ENCODE peak calls at places on chromosome 19, in ten cellular contexts. O is C1 segment of cervical spinal cord; E is activated CD4-positive, alpha-beta T cell treated with anti-CD3 and anti-CD28 coated beads for 24 hours; I is ACHN; S is psoas muscle; C is activated CD8-positive, alpha-beta memory T cell treated with anti-CD3 and anti-CD28 coated beads for 1 hour; Y is activated T-cell treated with anti-CD3 and anti-CD28 coated beads for 48 hours; N is AG10803; G is mucosa of gallbladder; W is stimulated activated CD4-positive, alpha-beta T cell treated with anti-CD3 and anti-CD28 coated beads, TNF-alpha, amount 100 ng/mL, for 1 hour. F is an unnamed sample.

GRCh38 chr19:1786668-1787067 is 25.4 kb downstream of the ATP8B3 start:
- DNase-seq in O (no peak), E (no peak), I (no peak), S (no peak), C (no peak), Y (no peak), N (no peak), G (no peak), W (no peak), F (no peak)

GRCh38 chr19:39946532-39946931 is 12.1 kb upstream of the FCGBP start:
- DNase-seq in O (no peak), E (no peak), I (peak), S (no peak), C (no peak), Y (no peak), N (no peak), G (no peak), W (no peak), F (peak)

GRCh38 chr19:47618771-47619170 is 9.8 kb downstream of the BICRA start:
- DNase-seq in O (no peak), E (no peak), I (no peak), S (peak), C (no peak), Y (no peak), N (peak), G (peak), W (no peak), F (peak)

GRCh38 chr19:10730932-10731331 is 13.1 kb downstream of the DNM2 start:
- DNase-seq in O (peak), E (no peak), I (no peak), S (no peak), C (no peak), Y (no peak), N (no peak), G (no peak), W (no peak), F (no peak)

GRCh38 chr19:45498411-45499195 is at the start of gene PPM1N:
- DNase-seq in O (no peak), E (peak), I (no peak), S (no peak), C (peak), Y (peak), N (peak), G (no peak), W (peak), F (no peak)

GRCh38 chr19:41206926-41207750 is 11.9 kb upstream of the AXL start:
- DNase-seq in O (no peak), E (no peak), I (no peak), S (peak), C (no peak), Y (no peak), N (peak), G (no peak), W (no peak), F (no peak)

GRCh38 chr19:30071871-30072270 is 129.8 kb downstream of the URI1 start:
- DNase-seq in O (no peak), E (no peak), I (no peak), S (no peak), C (no peak), Y (no peak), N (no peak), G (no peak), W (no peak), F (no peak)

GRCh38 chr19:45508931-45509691 is 1.8 kb downstream of the VASP start:
- DNase-seq in O (no peak), E (no peak), I (peak), S (peak), C (no peak), Y (no peak), N (peak), G (peak), W (no peak), F (peak)

GRCh38 chr19:29812881-29813275 is 1.1 kb downstream of the CCNE1 start:
- DNase-seq in O (no peak), E (no peak), I (no peak), S (no peak), C (no peak), Y (no peak), N (no peak), G (no peak), W (no peak), F (no peak)

GRCh38 chr19:49160450-49161189 is 3.0 kb downstream of the TRPM4 start:
- DNase-seq in O (no peak), E (no peak), I (no peak), S (no peak), C (no peak), Y (no peak), N (no peak), G (no peak), W (no peak), F (no peak)

GRCh38 chr19:5463959-5464358 is 8.7 kb downstream of the ZNRF4 start:
- DNase-seq in O (no peak), E (no peak), I (no peak), S (no peak), C (no peak), Y (no peak), N (no peak), G (no peak), W (no peak), F (no peak)

GRCh38 chr19:4977299-4978174 is 8.6 kb downstream of the KDM4B start:
- DNase-seq in O (peak), E (no peak), I (no peak), S (peak), C (no peak), Y (no peak), N (peak), G (no peak), W (no peak), F (no peak)

GRCh38 chr19:13226983-13227382 is 76.8 kb downstream of the IER2 start:
- DNase-seq in O (no peak), E (no peak), I (no peak), S (no peak), C (no peak), Y (no peak), N (no peak), G (no peak), W (no peak), F (no peak)

GRCh38 chr19:54481326-54481930 is 8.3 kb upstream of the CDC42EP5 start:
- DNase-seq in O (peak), E (peak), I (peak), S (no peak), C (no peak), Y (no peak), N (peak), G (no peak), W (no peak), F (no peak)

GRCh38 chr19:5983367-5983955 is 5.5 kb upstream of the RANBP3 start:
- DNase-seq in O (no peak), E (no peak), I (no peak), S (no peak), C (no peak), Y (no peak), N (peak), G (no peak), W (no peak), F (no peak)

GRCh38 chr19:16649734-16650133 is 10.2 kb downstream of the SMIM7 start:
- DNase-seq in O (no peak), E (no peak), I (no peak), S (peak), C (no peak), Y (no peak), N (peak), G (no peak), W (no peak), F (no peak)

GRCh38 chr19:5407356-5407755 is 47.9 kb upstream of the ZNRF4 start:
- DNase-seq in O (no peak), E (no peak), I (no peak), S (no peak), C (no peak), Y (no peak), N (peak), G (no peak), W (no peak), F (no peak)

GRCh38 chr19:15022752-15023151 is 26.5 kb upstream of the CASP14 start:
- DNase-seq in O (no peak), E (no peak), I (no peak), S (no peak), C (no peak), Y (no peak), N (no peak), G (no peak), W (no peak), F (peak)

GRCh38 chr19:9345005-9345404 is 17.8 kb upstream of the ZNF177 start:
- DNase-seq in O (no peak), E (no peak), I (no peak), S (no peak), C (no peak), Y (no peak), N (no peak), G (no peak), W (no peak), F (no peak)

GRCh38 chr19:4077800-4078683 is 11.3 kb upstream of the ZBTB7A start:
- DNase-seq in O (no peak), E (no peak), I (peak), S (peak), C (no peak), Y (no peak), N (peak), G (no peak), W (no peak), F (no peak)

GRCh38 chr19:18856385-18857126 is 24.8 kb downstream of the UPF1 start:
- DNase-seq in O (no peak), E (no peak), I (peak), S (peak), C (no peak), Y (no peak), N (peak), G (no peak), W (no peak), F (no peak)

GRCh38 chr19:40438284-40438683 is 5.9 kb downstream of the SERTAD3 start:
- DNase-seq in O (no peak), E (no peak), I (no peak), S (no peak), C (no peak), Y (no peak), N (no peak), G (no peak), W (no peak), F (no peak)

GRCh38 chr19:34188388-34188787 is 16.1 kb downstream of the LSM14A start:
- DNase-seq in O (no peak), E (no peak), I (no peak), S (no peak), C (no peak), Y (no peak), N (peak), G (no peak), W (no peak), F (no peak)

GRCh38 chr19:40263440-40264313 is 21.5 kb downstream of the AKT2 start:
- DNase-seq in O (no peak), E (no peak), I (no peak), S (no peak), C (no peak), Y (no peak), N (no peak), G (no peak), W (no peak), F (no peak)

GRCh38 chr19:58439576-58440554 is at the start of gene ZNF132:
- DNase-seq in O (peak), E (peak), I (peak), S (peak), C (peak), Y (peak), N (peak), G (peak), W (peak), F (peak)

GRCh38 chr19:33373701-33374405 is at the start of gene CEBPG:
- DNase-seq in O (peak), E (peak), I (peak), S (peak), C (peak), Y (peak), N (peak), G (no peak), W (no peak), F (peak)

GRCh38 chr19:34474233-34474989 is 7.1 kb upstream of the WTIP start:
- DNase-seq in O (no peak), E (no peak), I (no peak), S (no peak), C (no peak), Y (no peak), N (no peak), G (no peak), W (no peak), F (no peak)

GRCh38 chr19:44356383-44357111 is at the start of gene ZNF112:
- DNase-seq in O (peak), E (no peak), I (peak), S (peak), C (no peak), Y (no peak), N (peak), G (peak), W (no peak), F (peak)

GRCh38 chr19:8459520-8460260 is 14.9 kb downstream of the HNRNPM start:
- DNase-seq in O (no peak), E (no peak), I (peak), S (no peak), C (no peak), Y (no peak), N (peak), G (no peak), W (no peak), F (no peak)

GRCh38 chr19:10762656-10763055 is 44.8 kb downstream of the DNM2 start:
- DNase-seq in O (no peak), E (no peak), I (no peak), S (no peak), C (no peak), Y (no peak), N (no peak), G (no peak), W (no peak), F (no peak)

GRCh38 chr19:19257836-19258588 is 15.1 kb downstream of the TM6SF2 start:
- DNase-seq in O (no peak), E (no peak), I (no peak), S (no peak), C (no peak), Y (no peak), N (no peak), G (no peak), W (no peak), F (no peak)

GRCh38 chr19:17610384-17610783 is 54.9 kb downstream of the COLGALT1 start:
- DNase-seq in O (no peak), E (no peak), I (no peak), S (no peak), C (no peak), Y (no peak), N (no peak), G (no peak), W (no peak), F (no peak)

GRCh38 chr19:55149078-55150003 is at the start of gene TNNT1:
- DNase-seq in O (no peak), E (no peak), I (no peak), S (peak), C (no peak), Y (no peak), N (no peak), G (no peak), W (no peak), F (no peak)

GRCh38 chr19:4597278-4597974 is 37.9 kb upstream of the SEMA6B start:
- DNase-seq in O (no peak), E (no peak), I (peak), S (no peak), C (no peak), Y (no peak), N (no peak), G (no peak), W (no peak), F (no peak)

GRCh38 chr19:925912-926594 is at the start of gene ARID3A:
- DNase-seq in O (no peak), E (no peak), I (no peak), S (no peak), C (no peak), Y (no peak), N (no peak), G (no peak), W (no peak), F (peak)

GRCh38 chr19:53877361-53877766 is 4.6 kb upstream of the PRKCG start:
- DNase-seq in O (no peak), E (no peak), I (no peak), S (no peak), C (no peak), Y (no peak), N (peak), G (no peak), W (no peak), F (no peak)

GRCh38 chr19:3932931-3933810 is at the start of gene NMRK2:
- DNase-seq in O (no peak), E (no peak), I (no peak), S (peak), C (no peak), Y (peak), N (no peak), G (no peak), W (no peak), F (no peak)

GRCh38 chr19:15550847-15551182 is 42.5 kb downstream of the CYP4F22 start:
- DNase-seq in O (no peak), E (no peak), I (no peak), S (no peak), C (no peak), Y (no peak), N (no peak), G (no peak), W (no peak), F (no peak)

F was measured in body of pancreas.